ENCODE peak calls at places on chromosome 16, in five cellular contexts. I is ovary, B is cardiac muscle cell, J is tibial nerve, N is left lung. C is an unnamed sample.

GRCh38 chr16:47310792-47311211 is 150.1 kb downstream of the ITFG1 start:
- DNase-seq in B (no peak), N (no peak), J (no peak), I (no peak), C (no peak)

GRCh38 chr16:80914379-80915078 is 92.2 kb downstream of the CMC2 start:
- DNase-seq in J (no peak), N (no peak), B (no peak), I (no peak), C (no peak)

GRCh38 chr16:16073884-16074781 is 124.7 kb downstream of the ABCC1 start:
- DNase-seq in B (peak), I (peak), J (no peak), N (peak), C (no peak)

GRCh38 chr16:70476272-70477020 is 22.1 kb downstream of the FCSK start:
- DNase-seq in N (no peak), J (no peak), I (no peak), B (no peak), C (peak)

GRCh38 chr16:89018605-89019158 is 41.7 kb upstream of the CBFA2T3 start:
- DNase-seq in N (no peak), B (no peak), J (no peak), I (no peak), C (no peak)

GRCh38 chr16:69861276-69862030 is 89.7 kb upstream of the CLEC18A start:
- DNase-seq in N (peak), I (no peak), B (peak), J (no peak), C (no peak)

GRCh38 chr16:2033057-2033911 is 6.6 kb downstream of the NHERF2 start:
- DNase-seq in N (no peak), J (no peak), B (peak), I (peak), C (peak)

GRCh38 chr16:65176603-65177002 is 54.7 kb upstream of the CDH11 start:
- DNase-seq in I (peak), J (no peak), B (no peak), N (peak), C (no peak)

GRCh38 chr16:50530277-50531236 is 17.6 kb upstream of the NKD1 start:
- DNase-seq in I (no peak), J (no peak), N (no peak), B (no peak), C (no peak)

GRCh38 chr16:17343028-17343427 is 127.7 kb downstream of the XYLT1 start:
- DNase-seq in B (no peak), I (no peak), N (no peak), J (no peak), C (no peak)

GRCh38 chr16:10729649-10730048 is 14.0 kb upstream of the NUBP1 start:
- DNase-seq in J (no peak), N (no peak), B (no peak), I (no peak), C (peak)
- TF ChIP-seq CTCF in J (no peak), N (no peak), B (peak), I (no peak), C (peak)

DNA sequence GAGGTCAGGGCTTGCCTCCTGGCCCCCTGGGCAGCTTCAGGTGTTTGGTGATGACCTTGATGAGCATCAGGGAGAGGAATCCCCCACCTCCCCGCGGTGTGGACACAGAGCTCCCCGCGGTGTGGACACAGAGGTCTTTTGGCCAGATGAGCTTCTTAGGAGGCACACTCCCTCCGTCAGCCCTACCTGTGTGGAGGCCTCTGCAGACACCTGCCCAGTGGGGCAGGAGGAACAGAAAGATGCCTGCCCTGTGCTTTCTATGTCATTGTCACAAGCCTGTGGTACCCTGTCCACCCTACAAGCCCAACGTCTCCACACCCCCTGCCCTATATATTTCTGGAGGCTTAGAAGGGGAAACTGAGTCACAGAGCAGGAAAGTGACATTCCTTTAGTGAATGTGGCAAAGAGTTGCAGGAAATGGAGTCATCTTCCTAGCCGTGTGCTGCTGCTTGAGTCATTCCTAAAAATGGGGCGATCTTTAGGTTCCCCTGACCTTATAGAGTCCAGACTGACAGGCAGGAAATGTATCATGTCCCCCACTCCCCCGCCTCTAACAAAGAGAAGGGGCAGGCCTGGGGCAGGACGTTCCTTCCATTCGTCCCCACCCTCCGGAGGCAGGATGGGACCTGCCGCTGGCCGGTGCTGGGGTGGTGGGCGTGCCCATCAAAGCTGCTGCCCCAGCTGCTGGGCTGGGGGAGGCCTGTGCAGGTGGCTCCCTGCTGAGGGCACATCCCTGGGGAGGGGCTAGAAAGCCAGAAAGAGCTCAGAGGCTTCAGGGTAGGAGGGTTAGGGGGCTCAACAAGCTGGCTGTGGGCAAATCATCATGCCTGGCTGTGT is 987 bp upstream of the C16orf74 start:
- DNase-seq in B (no peak), N (no peak), J (no peak), I (no peak), C (no peak)
- H3K4me3 ChIP-seq in B (no peak), N (no peak), J (no peak), I (no peak), C (no peak)

GRCh38 chr16:52123842-52124241 is 423.1 kb downstream of the TOX3 start:
- DNase-seq in B (no peak), N (no peak), I (no peak), J (no peak), C (no peak)

GRCh38 chr16:52128407-52128806 is 418.5 kb downstream of the TOX3 start:
- DNase-seq in I (no peak), J (no peak), N (no peak), B (no peak), C (no peak)

DNA sequence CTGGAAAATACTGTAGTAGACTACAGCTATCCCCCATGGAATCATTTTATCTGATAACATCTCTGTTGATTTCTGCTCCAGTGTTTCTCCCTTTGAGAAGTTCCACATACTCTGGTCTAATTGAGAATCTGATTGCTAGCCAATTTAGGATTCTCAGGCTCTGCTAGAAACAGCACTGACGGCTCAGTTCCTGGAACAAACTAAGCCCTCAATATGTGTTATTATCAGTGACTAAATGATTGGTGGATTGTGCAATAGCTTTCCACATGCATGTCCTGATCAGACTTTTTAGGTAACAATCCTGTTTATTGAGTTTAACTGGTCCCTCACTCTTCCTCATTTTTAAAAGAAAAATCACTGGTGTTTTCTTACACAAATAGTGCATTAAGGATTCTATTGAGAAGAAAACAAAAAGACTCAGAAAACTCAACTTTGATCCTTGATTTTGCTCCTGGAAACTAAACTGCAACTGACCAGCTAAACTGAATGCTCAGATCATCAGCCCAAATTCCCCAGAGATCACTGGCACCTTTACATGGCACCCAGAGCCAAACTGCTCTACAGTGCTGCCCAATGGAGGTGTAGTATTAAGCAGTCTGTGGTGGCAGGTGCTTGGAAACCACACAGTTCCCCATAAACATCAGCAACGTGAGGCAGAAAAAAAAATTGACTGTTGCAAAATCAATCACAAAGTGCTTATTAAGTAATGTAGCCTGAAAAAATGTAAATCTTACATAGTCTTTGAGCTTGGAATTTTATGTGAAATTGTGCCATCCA is 423.7 kb downstream of the TOX3 start:
- DNase-seq in I (no peak), B (no peak), N (no peak), J (no peak), C (peak)
- TF ChIP-seq CTCF in I (no peak), B (no peak), N (no peak), J (no peak), C (no peak)

GRCh38 chr16:75304521-75305363 is 53.3 kb upstream of the BCAR1 start:
- DNase-seq in N (peak), J (no peak), B (peak), I (peak), C (peak)

GRCh38 chr16:75305364-75306101 is 54.1 kb upstream of the BCAR1 start:
- DNase-seq in B (peak), J (no peak), I (peak), N (peak), C (peak)

GRCh38 chr16:75308011-75308410 is 56.6 kb upstream of the BCAR1 start:
- DNase-seq in J (no peak), N (no peak), I (no peak), B (no peak), C (no peak)

GRCh38 chr16:75307506-75307905 is 56.1 kb upstream of the BCAR1 start:
- DNase-seq in N (no peak), I (no peak), B (no peak), J (no peak), C (no peak)

DNA sequence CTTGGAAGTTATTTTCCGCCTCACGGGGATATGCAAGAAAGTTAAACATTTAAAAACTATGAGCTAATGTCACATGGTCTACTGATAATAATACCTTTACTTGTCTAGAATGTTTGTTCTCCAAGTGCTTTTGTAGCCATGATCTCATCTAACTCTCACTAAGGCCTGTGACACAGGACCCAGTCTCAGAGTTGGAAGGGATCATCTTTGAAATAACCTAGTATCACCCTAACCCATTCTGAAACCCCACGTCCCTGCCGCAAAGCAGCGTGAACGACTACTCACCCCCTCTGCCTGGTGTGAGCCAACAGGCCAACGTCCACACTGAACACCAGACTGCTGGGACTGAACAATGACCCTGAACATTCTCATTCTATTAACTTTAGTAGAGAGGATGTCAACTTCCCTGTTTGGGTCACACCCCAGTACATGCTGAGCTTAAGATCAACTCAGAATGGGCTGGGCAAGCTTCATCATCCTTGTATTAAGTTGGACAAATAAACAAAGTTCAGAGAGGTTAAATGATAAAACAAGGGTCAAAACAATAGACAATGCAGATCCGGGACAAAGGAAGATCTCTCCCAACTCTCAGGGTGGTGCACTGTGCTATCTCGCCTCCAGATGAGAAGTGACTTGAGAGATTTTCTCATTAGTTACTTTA is 54.8 kb upstream of the BCAR1 start:
- DNase-seq in N (no peak), I (no peak), J (no peak), B (no peak), C (no peak)
- H3K4me3 ChIP-seq in N (no peak), I (no peak), J (no peak), B (no peak), C (peak)

GRCh38 chr16:55292491-55292890 is 31.5 kb upstream of the IRX6 start:
- DNase-seq in N (no peak), I (no peak), J (no peak), B (peak), C (no peak)

GRCh38 chr16:55291847-55292246 is 32.2 kb upstream of the IRX6 start:
- DNase-seq in N (no peak), B (no peak), I (no peak), J (no peak), C (no peak)

GRCh38 chr16:55297062-55297909 is 26.7 kb upstream of the IRX6 start:
- DNase-seq in B (no peak), I (no peak), J (no peak), N (no peak), C (no peak)

GRCh38 chr16:55294947-55295346 is 29.1 kb upstream of the IRX6 start:
- DNase-seq in N (no peak), I (no peak), B (peak), J (no peak), C (no peak)

DNA sequence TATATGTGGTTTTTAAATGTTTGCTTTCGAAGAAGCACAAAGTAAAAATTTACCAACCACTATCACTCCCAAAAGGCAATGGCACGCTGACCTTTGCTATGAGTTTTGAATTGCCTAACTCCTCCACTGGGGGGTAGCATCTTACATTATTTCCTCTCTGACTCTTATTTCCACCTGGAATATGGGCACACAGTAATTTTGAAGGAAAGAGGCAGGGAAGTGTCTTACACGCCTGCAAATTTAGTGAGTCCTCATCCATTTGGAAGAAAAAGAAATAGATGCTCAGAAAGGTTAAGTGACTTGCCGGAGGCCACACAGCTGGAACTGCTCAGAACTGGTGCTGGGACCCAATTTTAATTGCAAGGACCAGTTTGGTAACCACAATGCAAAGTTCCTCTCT is 29.9 kb upstream of the IRX6 start:
- DNase-seq in B (no peak), J (no peak), I (no peak), N (no peak), C (peak)
- TF ChIP-seq CTCF in B (no peak), J (no peak), I (no peak), N (no peak), C (peak)

GRCh38 chr16:68512183-68512582 is 26.9 kb upstream of the ZFP90 start:
- DNase-seq in I (no peak), B (no peak), J (no peak), N (no peak), C (no peak)
- H3K4me3 ChIP-seq in I (no peak), B (no peak), J (no peak), N (no peak), C (no peak)

GRCh38 chr16:57667526-57668258 is 414 bp upstream of the ADGRG3 start:
- DNase-seq in B (no peak), J (no peak), N (peak), I (no peak), C (no peak)
- TF ChIP-seq CTCF in B (peak), J (no peak), N (peak), I (no peak), C (peak)

DNA sequence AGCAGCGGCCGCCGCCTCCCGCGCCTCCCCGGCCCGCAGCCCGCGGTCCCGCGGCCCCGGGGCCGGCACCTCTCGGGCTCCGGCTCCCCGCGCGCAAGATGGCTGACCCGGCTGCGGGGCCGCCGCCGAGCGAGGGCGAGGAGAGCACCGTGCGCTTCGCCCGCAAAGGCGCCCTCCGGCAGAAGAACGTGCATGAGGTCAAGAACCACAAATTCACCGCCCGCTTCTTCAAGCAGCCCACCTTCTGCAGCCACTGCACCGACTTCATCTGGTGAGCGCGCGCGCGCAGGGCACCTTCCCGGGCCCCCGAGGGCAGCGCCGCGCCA is 258 bp downstream of the PRKCB start:
- DNase-seq in J (no peak), N (no peak), I (no peak), B (no peak), C (no peak)
- H3K4me3 ChIP-seq in J (peak), N (peak), I (peak), B (peak), C (peak)

DNA sequence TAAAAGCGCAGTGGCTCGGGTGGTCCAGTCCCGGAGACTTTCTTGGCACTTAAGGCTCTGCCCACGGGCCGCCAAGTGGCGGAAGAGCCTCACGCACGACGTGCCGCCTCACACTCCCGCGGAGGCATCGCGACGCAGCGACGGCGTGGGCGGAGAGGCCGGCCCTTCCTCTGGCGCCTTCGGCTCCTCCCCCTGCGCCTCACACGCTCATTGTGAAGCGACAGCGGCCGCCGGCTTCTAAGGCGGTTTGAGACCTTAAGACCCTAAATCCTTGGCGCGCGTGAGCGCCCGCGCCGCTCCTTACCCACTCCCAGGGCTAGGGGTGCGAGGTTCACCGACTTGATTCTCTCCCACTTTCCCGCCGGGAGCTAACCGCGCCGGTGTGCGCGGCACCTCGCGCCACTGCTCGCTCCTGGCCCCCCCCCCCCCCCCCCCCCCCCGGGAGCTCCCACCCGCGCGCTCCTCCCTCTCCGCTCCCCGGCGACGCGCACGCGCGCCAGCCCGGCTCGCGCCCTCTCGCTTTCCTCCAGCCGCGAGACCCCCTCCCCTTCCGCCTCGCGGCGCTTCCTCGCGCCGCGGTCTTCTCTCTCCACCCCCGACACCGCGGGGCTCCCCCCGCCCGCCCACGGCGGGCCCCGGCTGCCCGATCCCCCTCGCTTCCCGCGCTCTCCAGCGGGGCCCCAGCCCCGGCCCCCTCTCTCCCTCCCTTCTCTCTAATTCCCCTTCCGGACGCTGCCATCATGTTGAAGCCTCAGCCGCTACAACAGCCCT is at the start of gene ATXN2L:
- DNase-seq in B (peak), I (peak), J (peak), N (peak), C (peak)
- TF ChIP-seq CTCF in B (no peak), I (peak), J (peak), N (peak), C (no peak)